ENCODE peak calls at places on chromosomes 6 and 20, in four cellular contexts. W, Q, K and B are unnamed samples.

GRCh38 chr6:111784423-111784822 is 88.8 kb downstream of the FYN start:
- DNase-seq in K (no peak), Q (no peak), W (no peak), B (peak; percentile 92)

GRCh38 chr20:31602779-31603441 is 2.2 kb upstream of the ID1 start:
- DNase-seq in K (no peak), W (peak; percentile 22), Q (no peak), B (no peak)

GRCh38 chr6:1596088-1596852 is 13.4 kb upstream of the FOXC1 start:
- DNase-seq in Q (peak; percentile 80), K (peak; percentile 63), W (peak; percentile 70), B (peak; percentile 68)

GRCh38 chr6:39153766-39154397 is 38.9 kb upstream of the SAYSD1 start:
- DNase-seq in K (no peak), W (no peak), Q (no peak), B (no peak)

GRCh38 chr20:35116258-35116657 is 23.7 kb upstream of the TRPC4AP start:
- DNase-seq in Q (no peak), W (no peak), K (no peak), B (no peak)

GRCh38 chr20:34768105-34768504 is 57.3 kb downstream of the NCOA6 start:
- DNase-seq in Q (no peak), W (no peak), K (no peak), B (no peak)

GRCh38 chr6:43516697-43517502 is at the start of the genes POLR1C and YIPF3:
- DNase-seq in Q (peak; percentile 98), W (peak; percentile 98), K (peak; percentile 97), B (peak; percentile 99)

GRCh38 chr20:51159303-51159702 is 136.4 kb upstream of the KCNG1 start:
- DNase-seq in K (no peak), Q (no peak), W (no peak), B (no peak)

GRCh38 chr6:2947424-2947823 is 23.9 kb downstream of the SERPINB6 start:
- DNase-seq in Q (no peak), K (no peak), W (no peak), B (no peak)

GRCh38 chr6:109768485-109768884 is 77.4 kb downstream of the FIG4 start:
- DNase-seq in W (no peak), K (no peak), Q (no peak), B (no peak)

GRCh38 chr20:38833857-38834164 is 28.3 kb downstream of the PPP1R16B start:
- DNase-seq in W (no peak), K (no peak), Q (no peak), B (no peak)